ENCODE peak calls at places on chromosomes 6 and 20, in four cellular contexts. One of them, this sample, is unnamed.

GRCh38 chr6:27782703-27783236 is 129.4 kb downstream of the OR2B2 start:
- DNase-seq in HepG2: no peak
- DNase-seq in body of pancreas: no peak
- DNase-seq in sigmoid colon: no peak
- DNase-seq in this sample: no peak

GRCh38 chr6:68967549-68968300 is 332.6 kb downstream of the ADGRB3 start:
- DNase-seq in HepG2: peak
- DNase-seq in sigmoid colon: peak
- DNase-seq in body of pancreas: peak
- DNase-seq in this sample: peak

GRCh38 chr6:131946992-131947955 is 3.9 kb downstream of the CCN2 start:
- DNase-seq in HepG2: peak
- DNase-seq in sigmoid colon: no peak
- DNase-seq in body of pancreas: no peak
- DNase-seq in this sample: no peak

GRCh38 chr6:111993342-111993741 is 60.6 kb upstream of the CCN6 start:
- DNase-seq in sigmoid colon: no peak
- DNase-seq in body of pancreas: no peak
- DNase-seq in HepG2: no peak
- DNase-seq in this sample: no peak

GRCh38 chr20:36572701-36573102 is 695 bp upstream of the TGIF2 start:
- DNase-seq in HepG2: peak
- DNase-seq in body of pancreas: peak
- DNase-seq in sigmoid colon: no peak
- DNase-seq in this sample: no peak

GRCh38 chr6:35145757-35146156 is 4.6 kb upstream of the TCP11 start:
- DNase-seq in HepG2: no peak
- DNase-seq in sigmoid colon: no peak
- DNase-seq in body of pancreas: no peak
- DNase-seq in this sample: no peak

GRCh38 chr6:99993146-99993532 is 884 bp downstream of the MCHR2 start:
- DNase-seq in body of pancreas: no peak
- DNase-seq in sigmoid colon: no peak
- DNase-seq in HepG2: no peak
- DNase-seq in this sample: no peak

GRCh38 chr6:135109761-135110160 is 55.1 kb upstream of the HBS1L start:
- DNase-seq in HepG2: no peak
- DNase-seq in body of pancreas: no peak
- DNase-seq in sigmoid colon: no peak
- DNase-seq in this sample: no peak

GRCh38 chr20:4006640-4007039 is 8.7 kb downstream of the RNF24 start:
- DNase-seq in HepG2: no peak
- DNase-seq in sigmoid colon: peak
- DNase-seq in body of pancreas: peak
- DNase-seq in this sample: no peak

GRCh38 chr6:28807682-28808280 is 116.0 kb downstream of the TRIM27 start:
- DNase-seq in body of pancreas: no peak
- DNase-seq in sigmoid colon: no peak
- DNase-seq in HepG2: peak
- DNase-seq in this sample: no peak

GRCh38 chr6:36245572-36246031 is 24.3 kb upstream of the PNPLA1 start:
- DNase-seq in sigmoid colon: no peak
- DNase-seq in body of pancreas: peak
- DNase-seq in HepG2: no peak
- DNase-seq in this sample: no peak

GRCh38 chr6:4930025-4930692 is 73.7 kb downstream of the RPP40 start:
- DNase-seq in body of pancreas: no peak
- DNase-seq in HepG2: no peak
- DNase-seq in sigmoid colon: no peak
- DNase-seq in this sample: no peak

GRCh38 chr6:143276436-143276835 is 174.1 kb downstream of the ADAT2 start:
- DNase-seq in HepG2: no peak
- DNase-seq in body of pancreas: no peak
- DNase-seq in sigmoid colon: no peak
- DNase-seq in this sample: no peak

GRCh38 chr20:40600441-40601235 is 88.4 kb downstream of the MAFB start:
- DNase-seq in sigmoid colon: no peak
- DNase-seq in body of pancreas: no peak
- DNase-seq in HepG2: no peak
- DNase-seq in this sample: no peak

GRCh38 chr6:11852061-11852619 is 73.5 kb upstream of the ADTRP start:
- DNase-seq in HepG2: no peak
- DNase-seq in body of pancreas: no peak
- DNase-seq in sigmoid colon: no peak
- DNase-seq in this sample: no peak

GRCh38 chr20:39645130-39645529 is 683.0 kb downstream of the DHX35 start:
- DNase-seq in HepG2: no peak
- DNase-seq in body of pancreas: no peak
- DNase-seq in sigmoid colon: no peak
- DNase-seq in this sample: no peak

GRCh38 chr6:38184780-38185080 is 365.2 kb downstream of the ZFAND3 start:
- DNase-seq in body of pancreas: no peak
- DNase-seq in sigmoid colon: no peak
- DNase-seq in HepG2: no peak
- DNase-seq in this sample: no peak

GRCh38 chr20:58634818-58635665 is 16.0 kb upstream of the STX16 start:
- DNase-seq in sigmoid colon: peak
- DNase-seq in HepG2: no peak
- DNase-seq in body of pancreas: no peak
- DNase-seq in this sample: no peak

GRCh38 chr6:153170511-153170910 is 39.4 kb upstream of the RGS17 start:
- DNase-seq in HepG2: no peak
- DNase-seq in body of pancreas: no peak
- DNase-seq in sigmoid colon: no peak
- DNase-seq in this sample: no peak

GRCh38 chr6:79570129-79570801 is 33.0 kb upstream of the LCA5 start:
- DNase-seq in HepG2: peak
- DNase-seq in sigmoid colon: no peak
- DNase-seq in body of pancreas: peak
- DNase-seq in this sample: no peak

GRCh38 chr6:3240595-3240994 is 13.1 kb upstream of the TUBB2B start:
- DNase-seq in body of pancreas: no peak
- DNase-seq in sigmoid colon: no peak
- DNase-seq in HepG2: no peak
- DNase-seq in this sample: no peak
- TF ChIP-seq CTCF in body of pancreas: no peak
- TF ChIP-seq CTCF in sigmoid colon: no peak
- TF ChIP-seq CTCF in HepG2: no peak
- TF ChIP-seq CTCF in this sample: no peak

GRCh38 chr6:140537211-140537610 is 1162.8 kb upstream of the CITED2 start:
- DNase-seq in sigmoid colon: no peak
- DNase-seq in body of pancreas: no peak
- DNase-seq in HepG2: no peak
- DNase-seq in this sample: no peak

GRCh38 chr6:140537834-140538680 is 1163.6 kb upstream of the CITED2 start:
- DNase-seq in body of pancreas: peak
- DNase-seq in sigmoid colon: peak
- DNase-seq in HepG2: peak
- DNase-seq in this sample: no peak

GRCh38 chr6:140540743-140541142 is 1166.3 kb upstream of the CITED2 start:
- DNase-seq in body of pancreas: no peak
- DNase-seq in HepG2: no peak
- DNase-seq in sigmoid colon: no peak
- DNase-seq in this sample: no peak

GRCh38 chr6:140541288-140541687 is 1166.8 kb upstream of the CITED2 start:
- DNase-seq in body of pancreas: no peak
- DNase-seq in sigmoid colon: no peak
- DNase-seq in HepG2: no peak
- DNase-seq in this sample: no peak

DNA sequence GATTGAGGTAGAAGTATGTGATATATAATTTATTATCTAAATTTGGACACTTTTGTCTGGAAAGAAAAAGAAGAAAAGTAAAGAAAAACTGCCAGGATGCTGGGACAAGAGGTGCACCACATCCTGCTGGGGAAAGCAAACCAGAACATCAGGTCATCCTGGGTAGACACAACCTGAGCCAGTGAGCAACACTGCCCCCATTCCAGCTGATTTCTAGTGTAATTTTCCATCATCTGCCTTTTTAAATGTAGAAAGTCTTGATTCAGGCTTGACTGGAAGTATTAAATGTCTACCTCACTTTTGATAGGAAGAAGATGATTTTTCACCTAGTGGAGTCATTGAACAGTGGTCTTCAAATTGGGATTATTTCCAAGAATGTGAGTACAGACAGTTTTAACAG is 1164.5 kb upstream of the CITED2 start:
- DNase-seq in sigmoid colon: no peak
- DNase-seq in HepG2: no peak
- DNase-seq in body of pancreas: no peak
- DNase-seq in this sample: no peak
- H3K27ac ChIP-seq in sigmoid colon: peak
- H3K27ac ChIP-seq in HepG2: no peak
- H3K27ac ChIP-seq in body of pancreas: no peak
- H3K27ac ChIP-seq in this sample: no peak

DNA sequence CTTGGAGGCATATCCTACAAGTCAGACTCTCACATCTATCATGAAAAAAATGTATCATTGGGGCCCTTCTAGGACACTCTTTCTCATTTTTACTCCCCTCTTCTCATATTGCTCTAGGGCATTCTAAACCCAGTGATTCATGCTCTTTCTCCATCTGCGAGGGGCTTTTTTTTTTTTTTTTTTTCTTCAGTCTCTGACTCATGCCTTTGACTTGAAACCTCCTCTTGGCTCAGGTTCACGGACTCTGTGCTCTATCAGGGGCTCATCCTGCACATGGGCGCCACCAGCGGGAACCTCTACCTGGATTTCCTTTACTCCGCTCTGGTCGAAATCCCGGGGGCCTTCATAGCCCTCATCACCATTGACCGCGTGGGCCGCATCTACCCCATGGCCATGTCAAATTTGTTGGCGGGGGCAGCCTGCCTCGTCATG is 17.8 kb downstream of the SLC22A1 start:
- DNase-seq in sigmoid colon: peak
- DNase-seq in HepG2: no peak
- DNase-seq in body of pancreas: no peak
- DNase-seq in this sample: no peak
- TF ChIP-seq CTCF in sigmoid colon: no peak
- TF ChIP-seq CTCF in HepG2: no peak
- TF ChIP-seq CTCF in body of pancreas: no peak
- TF ChIP-seq CTCF in this sample: no peak

GRCh38 chr6:47700596-47700995 is 2.2 kb downstream of the ADGRF4 start:
- DNase-seq in HepG2: no peak
- DNase-seq in body of pancreas: no peak
- DNase-seq in sigmoid colon: no peak
- DNase-seq in this sample: no peak

GRCh38 chr6:47698342-47698787 is at the start of gene ADGRF4:
- DNase-seq in HepG2: no peak
- DNase-seq in sigmoid colon: no peak
- DNase-seq in body of pancreas: no peak
- DNase-seq in this sample: no peak

GRCh38 chr6:47697925-47698324 is 455 bp upstream of the ADGRF4 start:
- DNase-seq in HepG2: no peak
- DNase-seq in body of pancreas: no peak
- DNase-seq in sigmoid colon: no peak
- DNase-seq in this sample: no peak

GRCh38 chr6:47701374-47701773 is 3.0 kb downstream of the ADGRF4 start:
- DNase-seq in body of pancreas: no peak
- DNase-seq in HepG2: no peak
- DNase-seq in sigmoid colon: no peak
- DNase-seq in this sample: no peak

GRCh38 chr6:47700051-47700450 is 1.7 kb downstream of the ADGRF4 start:
- DNase-seq in body of pancreas: no peak
- DNase-seq in sigmoid colon: no peak
- DNase-seq in HepG2: no peak
- DNase-seq in this sample: no peak
- H3K27ac ChIP-seq in body of pancreas: no peak
- H3K27ac ChIP-seq in sigmoid colon: no peak
- H3K27ac ChIP-seq in HepG2: no peak
- H3K27ac ChIP-seq in this sample: no peak

This sample was measured in lower lobe of right lung.